ENCODE peak calls at places on chromosome 2, in five cellular contexts. Q is breast epithelium, V is A549, L is tibial nerve, G is HCT116. I is an unnamed sample.

GRCh38 chr2:189152476-189152875 is 27.1 kb downstream of the COL5A2 start:
- DNase-seq in V (no peak), Q (no peak), L (no peak), G (no peak), I (no peak)

GRCh38 chr2:105582952-105583660 is 161.6 kb upstream of the NCK2 start:
- DNase-seq in L (no peak), G (no peak), V (no peak), Q (peak; percentile 76), I (no peak)

GRCh38 chr2:46936566-46936965 is 21.0 kb upstream of the MCFD2 start:
- DNase-seq in G (no peak), L (no peak), V (no peak), Q (no peak), I (no peak)

GRCh38 chr2:71852141-71852711 is 295.4 kb downstream of the CYP26B1 start:
- DNase-seq in Q (no peak), V (no peak), G (no peak), L (no peak), I (peak; percentile 85)

GRCh38 chr2:60551241-60552095 is 2.0 kb downstream of the BCL11A start:
- DNase-seq in V (peak; percentile 26), G (no peak), L (no peak), Q (peak; percentile 31), I (no peak)

GRCh38 chr2:174334781-174335604 is at the start of gene SP9:
- DNase-seq in Q (no peak), L (no peak), V (peak; percentile 89), G (no peak), I (no peak)

GRCh38 chr2:9247786-9248185 is 41.2 kb downstream of the ASAP2 start:
- DNase-seq in Q (no peak), G (no peak), V (no peak), L (no peak), I (no peak)

GRCh38 chr2:151315381-151315903 is 26.0 kb upstream of the NMI start:
- DNase-seq in G (no peak), Q (no peak), V (no peak), L (no peak), I (no peak)

GRCh38 chr2:99806758-99807157 is 316.9 kb upstream of the REV1 start:
- DNase-seq in G (no peak), L (no peak), V (peak; percentile 9), Q (no peak), I (no peak)

GRCh38 chr2:239380831-239381708 is 19.8 kb downstream of the HDAC4 start:
- DNase-seq in Q (no peak), V (no peak), L (no peak), G (no peak), I (no peak)

GRCh38 chr2:16581241-16581640 is 84.4 kb downstream of the CYRIA start:
- DNase-seq in V (no peak), G (no peak), L (no peak), Q (no peak), I (no peak)

GRCh38 chr2:16584824-16585546 is 80.6 kb downstream of the CYRIA start:
- DNase-seq in V (no peak), Q (no peak), G (no peak), L (no peak), I (no peak)

GRCh38 chr2:16587629-16588028 is 78.0 kb downstream of the CYRIA start:
- DNase-seq in L (no peak), G (no peak), V (no peak), Q (no peak), I (no peak)

GRCh38 chr2:16588565-16588964 is 77.1 kb downstream of the CYRIA start:
- DNase-seq in Q (no peak), L (no peak), V (no peak), G (no peak), I (no peak)

GRCh38 chr2:16584094-16584493 is 81.5 kb downstream of the CYRIA start:
- DNase-seq in Q (no peak), V (no peak), L (no peak), G (no peak), I (no peak)
- H3K4me3 ChIP-seq in Q (no peak overlapping the region), V (no peak overlapping the region), L (no peak overlapping the region), G (no peak overlapping the region), I (no peak overlapping the region)

GRCh38 chr2:27703638-27704341 is 40.1 kb downstream of the SLC4A1AP start:
- DNase-seq in L (peak; percentile 98), V (peak; percentile 90), G (peak; percentile 71), Q (peak; percentile 78), I (peak; percentile 85)

GRCh38 chr2:27708257-27708654 is 44.6 kb downstream of the SLC4A1AP start:
- DNase-seq in Q (no peak), G (no peak), L (no peak), V (no peak), I (peak; percentile 58)

GRCh38 chr2:27707462-27708256 is 44.0 kb downstream of the SLC4A1AP start:
- DNase-seq in Q (no peak), G (no peak), L (peak; percentile 68), V (no peak), I (peak; percentile 85)

GRCh38 chr2:27704342-27704876 is 40.7 kb downstream of the SLC4A1AP start:
- DNase-seq in G (no peak), V (no peak), L (no peak), Q (no peak), I (peak; percentile 57)

GRCh38 chr2:27705851-27706622 is 42.3 kb downstream of the SLC4A1AP start:
- DNase-seq in Q (peak; percentile 87), G (peak; percentile 80), L (peak; percentile 70), V (peak; percentile 98), I (peak; percentile 81)
- TF ChIP-seq POLR2A in Q (no peak), G (no peak), L (peak; percentile 28), V (no peak), I (no peak)

GRCh38 chr2:226705133-226705886 is 94.3 kb downstream of the IRS1 start:
- DNase-seq in L (no peak), V (no peak), G (no peak), Q (no peak), I (no peak)
- TF ChIP-seq CTCF in L (no peak), V (no peak), G (no peak), Q (no peak), I (no peak)

GRCh38 chr2:183035298-183035953 is 2.8 kb downstream of the NCKAP1 start:
- DNase-seq in G (no peak), L (no peak), V (peak; percentile 2), Q (no peak), I (no peak)
- H3K4me3 ChIP-seq in G (no peak overlapping the region), L (no peak overlapping the region), V (peak overlapping the region; percentile 92), Q (peak overlapping the region; percentile 87), I (no peak overlapping the region)

DNA sequence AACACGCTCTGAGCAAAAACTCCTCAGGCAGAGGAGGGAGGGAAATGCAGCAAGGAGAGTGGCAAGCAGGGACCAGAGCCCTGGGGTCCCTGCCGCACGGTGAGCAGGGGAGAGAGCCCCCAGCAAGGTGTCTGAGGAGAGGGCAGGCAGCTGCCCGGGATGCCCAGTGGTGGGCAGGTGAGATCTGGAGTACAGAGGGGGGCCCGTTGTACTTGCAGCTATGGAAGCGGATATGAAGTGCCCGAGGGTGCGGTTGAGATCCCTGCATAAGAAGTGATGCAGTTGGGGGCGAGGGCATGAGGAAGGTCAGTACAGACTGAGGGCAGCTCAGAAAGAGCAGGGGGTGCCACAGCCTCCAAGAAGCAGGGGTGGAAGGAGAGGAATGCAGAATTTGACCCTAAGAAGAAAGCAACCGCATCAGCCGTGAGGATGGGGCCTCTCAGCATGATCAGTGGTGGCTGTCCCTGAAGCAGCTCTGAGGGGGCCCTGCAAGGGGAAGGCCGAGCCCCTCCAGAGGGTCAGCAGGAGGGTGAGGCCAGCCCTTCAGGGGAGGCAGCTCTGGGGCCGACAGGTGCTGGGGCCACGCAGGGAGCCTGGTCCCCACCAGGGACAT is 29.4 kb downstream of the MTERF4 start:
- DNase-seq in L (no peak), G (no peak), V (no peak), Q (no peak), I (peak; percentile 83)
- TF ChIP-seq POLR2A in L (no peak), G (no peak), V (no peak), Q (no peak), I (no peak)

DNA sequence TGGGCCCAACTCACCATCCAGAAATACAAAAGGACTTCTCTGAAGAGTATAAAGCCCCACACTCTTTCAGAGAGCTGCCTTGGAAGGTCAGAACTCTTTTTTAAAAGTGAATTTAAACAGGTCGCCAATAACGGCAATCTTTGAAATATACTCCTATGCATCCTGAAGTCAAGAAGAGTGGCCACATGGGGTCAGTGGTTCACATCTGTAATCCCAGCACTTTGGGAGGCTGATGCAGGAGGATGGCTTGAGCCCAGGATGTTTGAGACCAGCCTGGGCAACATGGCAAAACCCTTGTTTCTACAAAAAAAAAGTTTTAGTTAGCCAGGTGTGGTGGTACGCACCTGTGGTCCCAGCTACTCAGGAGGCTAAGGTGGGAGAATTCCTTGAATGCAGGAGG is 68.1 kb upstream of the FZD7 start:
- DNase-seq in L (no peak), G (no peak), V (peak; percentile 37), Q (no peak), I (no peak)
- TF ChIP-seq CTCF in L (no peak), G (no peak), V (peak; percentile 34), Q (no peak), I (no peak)

GRCh38 chr2:176079285-176079830 is 4.4 kb downstream of the EVX2 start:
- DNase-seq in V (no peak), G (no peak), Q (no peak), L (no peak), I (no peak)
- H3K4me3 ChIP-seq in V (peak overlapping the region; percentile 49), G (peak overlapping the region; percentile 45), Q (peak overlapping the region; percentile 16), L (no peak overlapping the region), I (no peak overlapping the region)